ENCODE peak calls at places on chromosomes 1 and 21, in four cellular contexts. I is heart right ventricle, R is IMR-90, F is WERI-Rb-1. J is an unnamed sample.

GRCh38 chr1:12358499-12358898 is 128.7 kb downstream of the VPS13D start:
- DNase-seq in F (no peak), R (no peak), I (no peak), J (no peak)

GRCh38 chr1:24913616-24914225 is 16.4 kb downstream of the RUNX3 start:
- DNase-seq in R (no peak), F (no peak), I (no peak), J (no peak)

GRCh38 chr1:92577251-92577895 is 90.6 kb upstream of the GFI1 start:
- DNase-seq in F (no peak), I (peak), R (peak), J (no peak)

GRCh38 chr1:31414692-31415370 is 1.8 kb downstream of the SERINC2 start:
- DNase-seq in R (no peak), I (no peak), F (no peak), J (no peak)

GRCh38 chr1:156096640-156097391 is 14.6 kb upstream of the MEX3A start:
- DNase-seq in I (peak), F (peak), R (peak), J (peak)

GRCh38 chr1:1204425-1204920 is 1.9 kb downstream of the TNFRSF18 start:
- DNase-seq in R (no peak), I (no peak), F (no peak), J (no peak)

GRCh38 chr1:43549921-43550597 is 19.4 kb downstream of the PTPRF start:
- DNase-seq in F (no peak), R (no peak), I (no peak), J (peak)

GRCh38 chr1:163082971-163083370 is 13.8 kb downstream of the RGS4 start:
- DNase-seq in I (peak), R (no peak), F (no peak), J (no peak)

GRCh38 chr21:40886006-40886405 is 39.0 kb upstream of the DSCAM start:
- DNase-seq in R (no peak), I (no peak), F (no peak), J (no peak)

GRCh38 chr1:86069757-86070145 is 86.8 kb downstream of the COL24A1 start:
- DNase-seq in F (no peak), I (no peak), R (peak), J (no peak)

GRCh38 chr21:33815153-33815707 is 100.4 kb downstream of the ATP5PO start:
- DNase-seq in R (no peak), F (no peak), I (peak), J (no peak)

GRCh38 chr1:12714710-12715500 is 1.0 kb upstream of the AADACL3 start:
- DNase-seq in I (no peak), F (no peak), R (no peak), J (no peak)

GRCh38 chr1:247102381-247102780 is 1.8 kb downstream of the ZNF669 start:
- DNase-seq in F (no peak), R (peak), I (no peak), J (no peak)

GRCh38 chr1:62391369-62391971 is 45.4 kb upstream of the USP1 start:
- DNase-seq in R (no peak), I (no peak), F (peak), J (peak)

GRCh38 chr1:77168358-77168757 is 50.9 kb downstream of the PIGK start:
- DNase-seq in R (peak), I (no peak), F (no peak), J (no peak)

GRCh38 chr1:77175230-77175844 is 43.9 kb downstream of the PIGK start:
- DNase-seq in I (no peak), F (no peak), R (peak), J (no peak)

DNA sequence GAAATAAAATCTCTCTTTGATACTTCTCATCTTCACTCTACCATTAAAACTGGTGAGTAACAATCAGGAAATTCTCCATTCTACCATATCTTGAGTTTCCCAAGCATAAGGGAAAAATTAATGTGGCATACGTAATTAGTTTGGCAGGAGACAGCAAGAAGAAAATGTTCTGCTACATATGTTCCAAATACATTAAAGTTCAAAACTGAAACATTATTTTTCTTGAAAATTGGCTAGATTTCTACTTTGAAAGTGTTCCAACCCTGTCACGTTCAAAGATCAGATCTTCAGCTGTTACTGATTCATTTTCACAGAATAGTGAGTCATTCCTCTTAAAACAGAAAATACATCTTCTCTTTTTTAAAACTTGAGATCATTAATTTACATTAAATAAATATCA is 48.5 kb downstream of the PIGK start:
- DNase-seq in I (no peak), R (peak), F (no peak), J (no peak)
- H3K4me3 ChIP-seq in I (no peak), R (no peak), F (no peak), J (no peak)

DNA sequence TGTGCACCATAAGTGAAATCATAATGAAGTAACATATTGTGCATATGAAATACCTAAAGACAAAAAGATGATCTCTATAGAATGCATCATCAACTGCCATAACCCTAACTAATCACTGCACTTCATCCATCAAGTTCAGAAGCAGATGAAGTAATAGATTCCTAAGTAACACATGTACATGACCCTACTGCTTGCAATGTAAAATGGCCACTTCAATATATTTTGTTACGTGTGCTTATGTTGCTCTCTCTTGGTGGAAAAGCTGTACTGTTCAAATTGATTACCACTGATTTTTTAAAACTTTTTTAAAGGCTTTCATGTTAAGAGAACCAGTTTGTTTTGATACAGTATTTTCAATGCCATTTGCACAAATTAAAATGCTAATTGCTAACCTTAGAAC is 141.8 kb downstream of the TTLL7 start:
- DNase-seq in I (no peak), R (peak), F (no peak), J (peak)
- TF ChIP-seq CTCF in I (peak), R (peak), F (peak), J (peak)

DNA sequence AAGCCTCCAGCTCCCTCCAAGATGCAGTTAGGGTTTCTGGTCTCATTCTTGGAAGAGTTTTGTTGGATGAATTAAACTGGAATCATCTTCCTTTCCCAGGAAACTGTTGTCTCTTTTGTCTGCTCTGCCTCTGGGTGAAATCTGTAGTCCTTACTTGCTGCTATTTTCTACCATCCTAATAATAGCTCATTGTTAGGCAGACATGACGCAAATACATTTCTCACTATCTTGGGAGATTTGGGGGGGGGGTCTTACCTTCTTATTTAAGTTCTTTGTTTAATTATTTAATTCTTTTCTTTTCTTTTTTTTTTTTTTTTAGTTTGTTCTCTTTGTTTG is 85.4 kb upstream of the DUSP10 start:
- DNase-seq in F (no peak), R (no peak), I (no peak), J (no peak)
- H3K4me3 ChIP-seq in F (no peak), R (no peak), I (no peak), J (no peak)

GRCh38 chr1:87334351-87335174 is 5.9 kb downstream of the LMO4 start:
- DNase-seq in R (peak), I (no peak), F (peak), J (peak)
- TF ChIP-seq CTCF in R (peak), I (no peak), F (peak), J (peak)

DNA sequence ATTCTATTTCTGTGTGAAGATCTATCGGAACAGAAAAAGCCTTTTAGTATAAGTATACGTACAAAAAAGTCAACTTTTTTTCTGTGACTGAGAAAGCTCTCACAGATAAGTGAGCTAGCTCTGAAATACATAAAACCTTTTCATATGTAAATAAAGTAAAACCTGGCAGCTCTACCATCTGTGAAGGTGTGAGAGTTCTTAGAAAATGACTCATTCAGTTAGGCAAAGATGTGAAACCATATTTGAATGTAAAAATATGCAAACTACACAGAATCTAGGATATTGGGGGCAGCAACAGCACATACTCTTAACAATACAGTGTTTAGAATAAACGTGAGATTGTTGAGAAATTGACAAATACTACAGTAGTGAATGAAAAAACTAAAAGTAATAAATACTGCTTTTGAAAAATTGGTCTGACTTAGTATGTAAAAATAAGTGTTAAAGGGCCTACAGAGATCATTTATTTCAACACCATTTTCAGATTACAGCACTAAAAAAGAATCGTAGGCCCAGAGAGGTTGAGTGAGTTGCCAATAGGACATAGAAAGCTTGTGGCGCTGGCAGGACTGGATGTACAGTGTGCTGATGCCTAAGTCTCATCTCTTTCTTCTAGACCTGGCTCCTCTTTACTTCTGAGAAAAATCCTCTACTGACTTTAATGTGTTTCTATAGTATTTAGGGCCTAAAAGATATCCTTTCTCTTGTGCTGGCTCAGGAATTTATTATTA is 19.8 kb downstream of the ATP6V1G3 start:
- DNase-seq in R (no peak), I (no peak), F (no peak), J (peak)
- H3K4me3 ChIP-seq in R (no peak), I (no peak), F (no peak), J (no peak)

GRCh38 chr1:39639333-39640130 is at the start of gene HEYL:
- DNase-seq in I (peak), F (peak), R (peak), J (peak)
- TF ChIP-seq CTCF in I (peak), F (peak), R (peak), J (peak)

GRCh38 chr1:116880952-116881351 is 28.8 kb upstream of the PTGFRN start:
- DNase-seq in F (no peak), I (no peak), R (no peak), J (no peak)
- H3K4me3 ChIP-seq in F (no peak), I (no peak), R (no peak), J (no peak)

GRCh38 chr1:67372898-67373297 is 57.3 kb downstream of the SERBP1 start:
- DNase-seq in F (no peak), R (no peak), I (no peak), J (no peak)

GRCh38 chr1:67371681-67372080 is 58.5 kb downstream of the SERBP1 start:
- DNase-seq in F (no peak), I (no peak), R (peak), J (no peak)

GRCh38 chr1:67372136-67372535 is 58.1 kb downstream of the SERBP1 start:
- DNase-seq in I (no peak), F (no peak), R (peak), J (no peak)

GRCh38 chr1:67371043-67371442 is 59.2 kb downstream of the SERBP1 start:
- DNase-seq in I (no peak), F (no peak), R (no peak), J (no peak)

DNA sequence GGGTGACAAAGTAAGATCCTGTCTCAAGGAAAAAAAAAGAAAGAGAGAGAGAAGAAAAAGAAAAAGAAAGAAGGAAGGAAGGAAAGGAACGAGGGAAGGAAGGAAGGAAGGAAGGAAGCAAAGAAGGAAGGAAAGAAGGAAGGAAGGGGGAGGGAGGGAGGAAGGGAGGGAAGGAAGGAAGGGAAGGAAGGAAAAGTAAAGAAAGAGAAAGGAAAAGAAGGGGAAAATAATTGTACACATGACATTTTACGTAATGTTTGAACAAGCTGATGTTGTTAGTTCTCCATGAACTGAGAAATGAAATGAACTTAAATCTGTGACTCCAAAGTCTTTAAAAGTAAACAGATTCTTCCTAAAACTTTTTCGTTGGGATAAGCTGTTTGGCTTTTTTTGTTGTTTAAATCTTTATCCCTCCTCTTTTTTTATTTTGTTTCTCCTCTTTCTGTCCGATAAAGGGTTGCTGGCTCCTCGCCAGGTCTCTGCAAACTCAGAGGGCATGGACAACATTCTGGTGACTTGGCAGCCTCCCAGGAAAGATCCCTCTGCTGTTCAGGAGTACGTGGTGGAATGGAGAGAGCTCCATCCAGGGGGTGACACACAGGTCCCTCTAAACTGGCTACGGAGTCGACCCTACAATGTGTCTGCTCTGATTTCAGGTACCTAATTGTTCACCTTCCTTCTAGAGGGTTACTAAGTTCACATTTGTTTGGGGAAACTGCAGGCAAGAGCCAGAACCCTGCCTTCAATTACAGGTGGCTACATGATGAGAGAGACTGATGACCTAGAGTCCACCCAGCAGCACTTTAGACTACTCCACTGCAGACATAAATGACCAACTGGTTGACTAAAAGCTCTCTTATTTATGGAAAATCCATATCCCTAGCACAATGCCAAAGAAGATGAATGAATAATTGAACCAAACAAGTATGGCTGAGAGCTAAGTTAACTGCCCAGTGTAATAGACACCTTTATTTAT is 60.0 kb downstream of the IL12RB2 start:
- DNase-seq in F (no peak), R (peak), I (peak), J (no peak)
- TF ChIP-seq CTCF in F (no peak), R (no peak), I (no peak), J (no peak)

J was measured in GM12865.